ENCODE peak calls at places on chromosomes 2 and 18, in seven cellular contexts. C is Right ventricle myocardium superior; Q is OCI-M1; P is endodermal cell; O is iris pigment epithelial cell; K is stromal cell of bone marrow; N is stimulated activated CD4-positive, alpha-beta T cell treated with anti-CD3 and anti-CD28 coated beads, Interleukin-15, amount 100 ng/mL, for 24 hours. Y is an unnamed sample.

GRCh38 chr2:118003396-118003824 is 10.5 kb downstream of the CCDC93 start:
- DNase-seq in C (no peak), Q (peak; percentile 90), P (peak; percentile 80), O (peak; percentile 79), K (peak; percentile 63), N (peak; percentile 43), Y (peak; percentile 74)

GRCh38 chr2:133598769-133599168 is 30.5 kb upstream of the NCKAP5 start:
- DNase-seq in C (no peak), Q (no peak), P (no peak), O (no peak), K (no peak), N (no peak), Y (no peak)

GRCh38 chr2:73232471-73233153 is 427 bp downstream of the PRADC1 start:
- DNase-seq in C (no peak), Q (peak; percentile 30), P (peak; percentile 54), O (no peak), K (no peak), N (peak; percentile 59), Y (no peak)

GRCh38 chr18:27712066-27712465 is 464.9 kb downstream of the CDH2 start:
- DNase-seq in C (no peak), Q (no peak), P (no peak), O (no peak), K (no peak), N (no peak), Y (no peak)

GRCh38 chr2:96549967-96550786 is 13.6 kb downstream of the ARID5A start:
- DNase-seq in C (no peak), Q (peak; percentile 67), P (peak; percentile 91), O (no peak), K (no peak), N (no peak), Y (peak; percentile 94)

GRCh38 chr2:239874636-239875356 is 150.3 kb downstream of the NDUFA10 start:
- DNase-seq in C (no peak), Q (no peak), P (peak; percentile 20), O (no peak), K (no peak), N (no peak), Y (no peak)

GRCh38 chr2:8694737-8695136 is 12.9 kb downstream of the ID2 start:
- DNase-seq in C (no peak), Q (no peak), P (no peak), O (peak; percentile 8), K (no peak), N (no peak), Y (no peak)

GRCh38 chr2:37623971-37624897 is 47.2 kb downstream of the CDC42EP3 start:
- DNase-seq in C (no peak), Q (peak; percentile 20), P (no peak), O (peak; percentile 67), K (peak; percentile 38), N (peak; percentile 34), Y (no peak)

GRCh38 chr2:154697422-154698237 is 865 bp upstream of the KCNJ3 start:
- DNase-seq in C (peak; percentile 38), Q (no peak), P (peak; percentile 85), O (peak; percentile 5), K (no peak), N (no peak), Y (peak; percentile 64)

GRCh38 chr2:239321596-239322413 is 79.0 kb downstream of the HDAC4 start:
- DNase-seq in C (no peak), Q (peak; percentile 47), P (peak; percentile 40), O (no peak), K (no peak), N (peak; percentile 70), Y (no peak)

GRCh38 chr2:23375448-23375847 is 9.5 kb upstream of the KLHL29 start:
- DNase-seq in C (no peak), Q (peak; percentile 84), P (peak; percentile 69), O (peak; percentile 44), K (no peak), N (no peak), Y (no peak)

Y was measured in ELF-1.